ENCODE peak calls at places on chromosome 5, in seven cellular contexts. J is heart left ventricle; D is Panc1; L is PC-9; A is thoracic aorta; C is ascending aorta; E is CD4-positive, CD25-positive, alpha-beta regulatory T cell. M is an unnamed sample.

GRCh38 chr5:166677891-166678290 is 1613.6 kb upstream of the WWC1 start:
- DNase-seq in C (no peak), J (no peak), A (no peak), D (no peak), E (no peak), L (no peak), M (no peak)

GRCh38 chr5:122091942-122092600 is 14.0 kb upstream of the LOX start:
- DNase-seq in C (no peak), J (no peak), D (no peak), L (no peak), E (no peak), A (no peak), M (no peak)

GRCh38 chr5:173774212-173774850 is 113.8 kb upstream of the CPEB4 start:
- DNase-seq in C (no peak), D (no peak), A (no peak), L (no peak), J (peak; percentile 58), E (no peak), M (peak; percentile 48)

GRCh38 chr5:160030631-160031377 is 21.9 kb downstream of the TTC1 start:
- DNase-seq in E (no peak), D (no peak), J (no peak), A (no peak), L (no peak), C (no peak), M (no peak)

GRCh38 chr5:115816226-115817042 is at the start of gene CDO1:
- DNase-seq in D (no peak), C (no peak), J (peak; percentile 49), E (peak; percentile 28), L (no peak), A (no peak), M (peak; percentile 57)

GRCh38 chr5:93246093-93246855 is 334.7 kb downstream of the NR2F1-AS1 start:
- DNase-seq in D (no peak), A (no peak), J (no peak), L (no peak), C (no peak), E (no peak), M (peak; percentile 97)

GRCh38 chr5:145362261-145362660 is 472.9 kb downstream of the PRELID2 start:
- DNase-seq in J (no peak), L (peak; percentile 81), A (no peak), D (no peak), E (no peak), C (no peak), M (peak; percentile 45)

GRCh38 chr5:82363524-82363923 is 85.4 kb upstream of the RPS23 start:
- DNase-seq in L (peak; percentile 10), J (no peak), D (no peak), E (no peak), C (no peak), A (no peak), M (no peak)

GRCh38 chr5:151079838-151080619 is 805 bp downstream of the TNIP1 start:
- DNase-seq in D (no peak), L (peak; percentile 68), E (no peak), C (no peak), A (no peak), J (no peak), M (peak; percentile 53)

GRCh38 chr5:55402199-55402598 is 94.4 kb downstream of the MTREX start:
- DNase-seq in D (no peak), L (no peak), C (no peak), A (no peak), E (no peak), J (no peak), M (no peak)
- H3K4me3 ChIP-seq in D (no peak overlapping the region), L (no peak overlapping the region), C (no peak overlapping the region), A (no peak overlapping the region), E (no peak overlapping the region), J (no peak overlapping the region), M (no peak overlapping the region)

GRCh38 chr5:180251887-180252286 is 40.0 kb downstream of the MAPK9 start:
- DNase-seq in E (no peak), D (no peak), J (no peak), A (no peak), C (no peak), L (no peak), M (no peak)
- H3K9me3 ChIP-seq in E (peaks cover 63% of the 10 kb centered on the region), D (peaks cover 49% of the 10 kb centered on the region), J (peaks cover 99% of the 10 kb centered on the region), A (peaks cover 77% of the 10 kb centered on the region), C (peaks cover 98% of the 10 kb centered on the region), L (peaks cover 45% of the 10 kb centered on the region), M (peaks cover 47% of the 10 kb centered on the region)

GRCh38 chr5:141878771-141879759 is 855 bp upstream of the PCDH1 start:
- DNase-seq in C (peak; percentile 72), J (peak; percentile 93), A (peak; percentile 81), E (peak; percentile 92), D (peak; percentile 86), L (peak; percentile 96), M (peak; percentile 81)
- H3K4me3 ChIP-seq in C (peak overlapping the region; percentile 70), J (peak overlapping the region; percentile 79), A (peak overlapping the region; percentile 88), E (peak overlapping the region; percentile 53), D (peak overlapping the region; percentile 75), L (peak overlapping the region; percentile 68), M (peak overlapping the region; percentile 23)

DNA sequence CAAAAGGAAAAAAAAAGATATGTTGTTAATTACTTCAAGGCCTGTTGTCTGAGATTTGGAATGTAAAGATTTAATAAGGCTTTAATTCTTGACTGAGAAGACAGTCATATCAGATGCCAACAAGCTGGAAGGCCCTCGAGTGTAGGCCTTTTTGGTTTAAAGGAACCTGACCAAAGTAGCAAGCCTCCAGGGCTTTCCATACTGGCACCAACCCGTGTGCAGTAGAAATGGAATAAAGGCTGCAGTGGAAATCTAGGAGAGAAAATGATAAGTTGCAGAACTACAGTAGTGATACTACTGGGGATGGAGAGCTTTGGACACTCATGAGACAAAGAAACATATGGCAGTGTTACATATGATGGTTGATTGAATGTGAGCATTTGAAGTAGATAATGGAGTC is 358.0 kb downstream of the TAF11L14 start:
- DNase-seq in C (no peak), E (no peak), J (no peak), D (no peak), L (no peak), A (no peak), M (no peak)
- H3K9me3 ChIP-seq in C (no peaks in the 10 kb centered on the region), E (no peaks in the 10 kb centered on the region), J (no peaks in the 10 kb centered on the region), D (no peaks in the 10 kb centered on the region), L (no peaks in the 10 kb centered on the region), A (no peaks in the 10 kb centered on the region), M (no peaks in the 10 kb centered on the region)

DNA sequence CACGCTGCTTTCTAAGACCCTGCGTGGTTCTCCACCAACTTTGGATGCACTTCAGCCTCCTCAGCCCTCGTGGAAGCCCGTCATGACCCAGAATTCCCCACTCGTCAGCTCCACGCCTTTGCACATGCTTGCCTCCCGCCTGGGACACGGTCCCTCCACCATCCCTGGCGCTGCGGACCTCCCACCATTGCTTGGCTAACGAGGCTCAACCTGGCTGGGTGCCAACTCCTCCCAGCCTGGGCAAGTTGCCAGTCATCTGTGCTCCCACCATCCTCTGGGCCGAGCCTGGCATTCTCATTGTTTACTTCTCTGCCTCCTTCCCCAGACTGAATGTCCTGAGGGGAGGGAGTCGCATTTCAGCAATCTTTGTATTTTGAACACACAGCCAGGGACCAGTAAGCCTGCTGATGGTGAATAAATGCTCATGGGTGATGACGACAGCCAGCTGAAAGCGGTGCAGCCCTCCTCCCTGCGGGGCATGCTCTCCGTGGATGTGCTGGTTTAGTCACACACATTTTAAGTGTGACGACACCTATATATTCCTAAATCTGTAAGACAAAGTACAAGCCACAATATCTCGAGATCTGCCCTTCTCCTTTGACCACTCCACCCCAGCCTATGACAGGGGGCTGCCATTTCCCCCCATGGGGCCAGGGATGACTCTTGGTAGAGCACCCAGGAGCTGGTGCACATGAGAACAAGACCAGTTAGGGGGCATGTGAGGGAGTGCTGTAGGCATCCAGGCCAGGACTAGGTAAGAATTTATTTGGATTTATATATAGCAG is 37.6 kb downstream of the ANKRD33B start:
- DNase-seq in A (peak; percentile 71), C (peak; percentile 62), J (peak; percentile 89), D (no peak), E (no peak), L (peak; percentile 93), M (peak; percentile 83)
- H3K4me3 ChIP-seq in A (peak overlapping the region; percentile 63), C (no peak overlapping the region), J (no peak overlapping the region), D (peak overlapping the region; percentile 53), E (peak overlapping the region; percentile 71), L (peak overlapping the region; percentile 4), M (no peak overlapping the region)

DNA sequence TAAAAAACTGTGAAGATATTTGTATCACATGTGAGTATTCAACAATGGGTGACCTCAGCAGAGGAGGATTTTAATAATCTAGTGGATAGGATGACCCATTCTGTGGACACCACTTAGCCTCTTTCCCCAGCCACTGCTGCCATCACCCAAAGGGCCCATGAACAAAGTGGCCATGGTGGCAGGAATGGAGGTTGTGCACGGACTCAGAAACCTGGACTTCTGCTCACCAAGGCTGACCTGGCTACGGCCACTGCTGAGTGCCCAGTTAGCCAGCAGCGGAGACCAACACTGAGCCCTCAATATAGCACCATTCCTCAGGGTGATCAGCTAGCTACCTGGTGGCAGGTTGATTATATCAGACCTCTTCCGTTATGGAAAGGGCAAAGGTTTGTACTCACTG is 1410.4 kb upstream of the CDH9 start:
- DNase-seq in C (no peak), L (no peak), J (no peak), A (no peak), D (no peak), E (no peak), M (no peak)
- H3K9me3 ChIP-seq in C (peaks cover 17% of the 10 kb centered on the region), L (peaks cover 4% of the 10 kb centered on the region), J (peaks cover 15% of the 10 kb centered on the region), A (peaks cover 7% of the 10 kb centered on the region), D (no peaks in the 10 kb centered on the region), E (no peaks in the 10 kb centered on the region), M (no peaks in the 10 kb centered on the region)

GRCh38 chr5:141515141-141515540 is 26.3 kb downstream of the PCDHGC5 start:
- DNase-seq in E (no peak), A (no peak), L (no peak), J (no peak), D (no peak), C (no peak), M (peak; percentile 41)

GRCh38 chr5:141513021-141513626 is 24.2 kb downstream of the PCDHGC5 start:
- DNase-seq in J (no peak), A (no peak), L (no peak), C (no peak), E (peak; percentile 45), D (no peak), M (no peak)

GRCh38 chr5:141515946-141516647 is 27.2 kb downstream of the PCDHGC5 start:
- DNase-seq in C (no peak), D (no peak), L (no peak), J (no peak), E (no peak), A (no peak), M (no peak)

GRCh38 chr5:141513627-141514329 is 24.9 kb downstream of the PCDHGC5 start:
- DNase-seq in E (peak; percentile 46), J (peak; percentile 85), D (no peak), C (peak; percentile 82), A (peak; percentile 78), L (no peak), M (peak; percentile 97)

GRCh38 chr5:141514330-141515111 is 25.6 kb downstream of the PCDHGC5 start:
- DNase-seq in L (no peak), J (no peak), A (no peak), D (no peak), C (no peak), E (no peak), M (peak; percentile 97)
- H3K4me3 ChIP-seq in L (no peak overlapping the region), J (peak overlapping the region; percentile 67), A (peak overlapping the region; percentile 81), D (no peak overlapping the region), C (peak overlapping the region; percentile 52), E (no peak overlapping the region), M (no peak overlapping the region)